ENCODE peak calls at places on chromosomes 7 and 10, in eight cellular contexts. One of them, this sample, is unnamed.
A peak's percentile ranks its signal among the peaks of the same experiment; 100 is the strongest.

GRCh38 chr7:22137026-22137425 is 191.3 kb upstream of the CDCA7L start:
- DNase-seq in body of pancreas: no peak
- DNase-seq in AG09309: peak; percentile 59
- DNase-seq in IMR-90: peak; percentile 22
- DNase-seq in uterus: no peak
- DNase-seq in neural progenitor cell: no peak
- DNase-seq in PC-3: no peak
- DNase-seq in heart left ventricle: no peak
- DNase-seq in this sample: no peak

GRCh38 chr10:128463991-128464755 is 337.9 kb upstream of the MKI67 start:
- DNase-seq in body of pancreas: no peak
- DNase-seq in AG09309: no peak
- DNase-seq in IMR-90: peak; percentile 63
- DNase-seq in uterus: peak; percentile 43
- DNase-seq in neural progenitor cell: peak; percentile 57
- DNase-seq in PC-3: no peak
- DNase-seq in heart left ventricle: peak; percentile 46
- DNase-seq in this sample: peak; percentile 20

GRCh38 chr7:151312831-151313809 is 28.5 kb upstream of the NUB1 start:
- DNase-seq in body of pancreas: no peak
- DNase-seq in AG09309: no peak
- DNase-seq in IMR-90: no peak
- DNase-seq in uterus: no peak
- DNase-seq in neural progenitor cell: no peak
- DNase-seq in PC-3: no peak
- DNase-seq in heart left ventricle: peak; percentile 15
- DNase-seq in this sample: no peak

GRCh38 chr10:77774940-77775391 is 137.4 kb upstream of the KCNMA1 start:
- DNase-seq in body of pancreas: no peak
- DNase-seq in AG09309: no peak
- DNase-seq in IMR-90: peak; percentile 63
- DNase-seq in uterus: no peak
- DNase-seq in neural progenitor cell: no peak
- DNase-seq in PC-3: no peak
- DNase-seq in heart left ventricle: no peak
- DNase-seq in this sample: peak; percentile 5

GRCh38 chr7:96499532-96499931 is 177.6 kb upstream of the SLC25A13 start:
- DNase-seq in body of pancreas: no peak
- DNase-seq in AG09309: no peak
- DNase-seq in IMR-90: no peak
- DNase-seq in uterus: no peak
- DNase-seq in neural progenitor cell: no peak
- DNase-seq in PC-3: no peak
- DNase-seq in heart left ventricle: no peak
- DNase-seq in this sample: no peak

GRCh38 chr7:74097937-74098614 is 14.5 kb downstream of the LIMK1 start:
- DNase-seq in body of pancreas: peak; percentile 27
- DNase-seq in AG09309: peak; percentile 95
- DNase-seq in IMR-90: peak; percentile 96
- DNase-seq in uterus: peak; percentile 76
- DNase-seq in neural progenitor cell: no peak
- DNase-seq in PC-3: peak; percentile 84
- DNase-seq in heart left ventricle: no peak
- DNase-seq in this sample: peak; percentile 25

GRCh38 chr7:157224627-157225026 is 85.9 kb downstream of the UBE3C start:
- DNase-seq in body of pancreas: no peak
- DNase-seq in AG09309: no peak
- DNase-seq in IMR-90: peak; percentile 59
- DNase-seq in uterus: no peak
- DNase-seq in neural progenitor cell: no peak
- DNase-seq in PC-3: peak; percentile 23
- DNase-seq in heart left ventricle: no peak
- DNase-seq in this sample: no peak

GRCh38 chr7:157411580-157411979 is 74.8 kb downstream of the DNAJB6 start:
- DNase-seq in body of pancreas: no peak
- DNase-seq in AG09309: no peak
- DNase-seq in IMR-90: no peak
- DNase-seq in uterus: no peak
- DNase-seq in neural progenitor cell: no peak
- DNase-seq in PC-3: peak; percentile 81
- DNase-seq in heart left ventricle: no peak
- DNase-seq in this sample: peak; percentile 88

GRCh38 chr7:93115796-93116195 is 2.0 kb downstream of the SAMD9 start:
- DNase-seq in body of pancreas: no peak
- DNase-seq in AG09309: peak; percentile 46
- DNase-seq in IMR-90: peak; percentile 75
- DNase-seq in uterus: no peak
- DNase-seq in neural progenitor cell: no peak
- DNase-seq in PC-3: peak; percentile 81
- DNase-seq in heart left ventricle: no peak
- DNase-seq in this sample: no peak

GRCh38 chr10:29584436-29584835 is 50.3 kb downstream of the SVIL start:
- DNase-seq in body of pancreas: no peak
- DNase-seq in AG09309: no peak
- DNase-seq in IMR-90: no peak
- DNase-seq in uterus: peak; percentile 12
- DNase-seq in neural progenitor cell: no peak
- DNase-seq in PC-3: no peak
- DNase-seq in heart left ventricle: no peak
- DNase-seq in this sample: no peak

GRCh38 chr7:33563010-33563409 is 342.3 kb upstream of the BMPER start:
- DNase-seq in body of pancreas: no peak
- DNase-seq in AG09309: no peak
- DNase-seq in IMR-90: no peak
- DNase-seq in uterus: no peak
- DNase-seq in neural progenitor cell: no peak
- DNase-seq in PC-3: no peak
- DNase-seq in heart left ventricle: no peak
- DNase-seq in this sample: no peak

GRCh38 chr10:110214380-110214826 is 7.0 kb downstream of the MXI1 start:
- DNase-seq in body of pancreas: peak; percentile 39
- DNase-seq in AG09309: no peak
- DNase-seq in IMR-90: peak; percentile 42
- DNase-seq in uterus: no peak
- DNase-seq in neural progenitor cell: no peak
- DNase-seq in PC-3: no peak
- DNase-seq in heart left ventricle: no peak
- DNase-seq in this sample: no peak

GRCh38 chr10:121409466-121410104 is 188.7 kb downstream of the FGFR2 start:
- DNase-seq in body of pancreas: no peak
- DNase-seq in AG09309: no peak
- DNase-seq in IMR-90: no peak
- DNase-seq in uterus: no peak
- DNase-seq in neural progenitor cell: no peak
- DNase-seq in PC-3: no peak
- DNase-seq in heart left ventricle: no peak
- DNase-seq in this sample: no peak

GRCh38 chr7:3754488-3755365 is 453.7 kb downstream of the SDK1 start:
- DNase-seq in body of pancreas: peak; percentile 13
- DNase-seq in AG09309: no peak
- DNase-seq in IMR-90: peak; percentile 56
- DNase-seq in uterus: no peak
- DNase-seq in neural progenitor cell: peak; percentile 55
- DNase-seq in PC-3: peak; percentile 25
- DNase-seq in heart left ventricle: no peak
- DNase-seq in this sample: peak; percentile 47

GRCh38 chr7:155282671-155283070 is 15.0 kb upstream of the INSIG1 start:
- DNase-seq in body of pancreas: no peak
- DNase-seq in AG09309: no peak
- DNase-seq in IMR-90: no peak
- DNase-seq in uterus: no peak
- DNase-seq in neural progenitor cell: no peak
- DNase-seq in PC-3: no peak
- DNase-seq in heart left ventricle: peak; percentile 39
- DNase-seq in this sample: no peak

GRCh38 chr7:152587366-152587765 is 88.6 kb downstream of the XRCC2 start:
- DNase-seq in body of pancreas: no peak
- DNase-seq in AG09309: no peak
- DNase-seq in IMR-90: no peak
- DNase-seq in uterus: no peak
- DNase-seq in neural progenitor cell: no peak
- DNase-seq in PC-3: no peak
- DNase-seq in heart left ventricle: no peak
- DNase-seq in this sample: no peak

GRCh38 chr7:151248191-151249033 is at the start of gene SMARCD3:
- DNase-seq in body of pancreas: peak; percentile 75
- DNase-seq in AG09309: no peak
- DNase-seq in IMR-90: peak; percentile 50
- DNase-seq in uterus: peak; percentile 64
- DNase-seq in neural progenitor cell: peak; percentile 94
- DNase-seq in PC-3: peak; percentile 25
- DNase-seq in heart left ventricle: peak; percentile 85
- DNase-seq in this sample: peak; percentile 92

GRCh38 chr10:7526017-7526400 is 115.2 kb upstream of the SFMBT2 start:
- DNase-seq in body of pancreas: no peak
- DNase-seq in AG09309: no peak
- DNase-seq in IMR-90: no peak
- DNase-seq in uterus: no peak
- DNase-seq in neural progenitor cell: no peak
- DNase-seq in PC-3: no peak
- DNase-seq in heart left ventricle: no peak
- DNase-seq in this sample: no peak

GRCh38 chr10:37952926-37953325 is 23.5 kb downstream of the ZNF25 start:
- DNase-seq in body of pancreas: no peak
- DNase-seq in AG09309: no peak
- DNase-seq in IMR-90: no peak
- DNase-seq in uterus: no peak
- DNase-seq in neural progenitor cell: no peak
- DNase-seq in PC-3: no peak
- DNase-seq in heart left ventricle: no peak
- DNase-seq in this sample: no peak

GRCh38 chr10:103153302-103153759 is 39.7 kb downstream of the NT5C2 start:
- DNase-seq in body of pancreas: peak; percentile 38
- DNase-seq in AG09309: no peak
- DNase-seq in IMR-90: peak; percentile 36
- DNase-seq in uterus: peak; percentile 40
- DNase-seq in neural progenitor cell: peak; percentile 38
- DNase-seq in PC-3: no peak
- DNase-seq in heart left ventricle: no peak
- DNase-seq in this sample: no peak

GRCh38 chr7:37304926-37305325 is 143.7 kb downstream of the ELMO1 start:
- DNase-seq in body of pancreas: no peak
- DNase-seq in AG09309: no peak
- DNase-seq in IMR-90: no peak
- DNase-seq in uterus: no peak
- DNase-seq in neural progenitor cell: no peak
- DNase-seq in PC-3: no peak
- DNase-seq in heart left ventricle: no peak
- DNase-seq in this sample: no peak

DNA sequence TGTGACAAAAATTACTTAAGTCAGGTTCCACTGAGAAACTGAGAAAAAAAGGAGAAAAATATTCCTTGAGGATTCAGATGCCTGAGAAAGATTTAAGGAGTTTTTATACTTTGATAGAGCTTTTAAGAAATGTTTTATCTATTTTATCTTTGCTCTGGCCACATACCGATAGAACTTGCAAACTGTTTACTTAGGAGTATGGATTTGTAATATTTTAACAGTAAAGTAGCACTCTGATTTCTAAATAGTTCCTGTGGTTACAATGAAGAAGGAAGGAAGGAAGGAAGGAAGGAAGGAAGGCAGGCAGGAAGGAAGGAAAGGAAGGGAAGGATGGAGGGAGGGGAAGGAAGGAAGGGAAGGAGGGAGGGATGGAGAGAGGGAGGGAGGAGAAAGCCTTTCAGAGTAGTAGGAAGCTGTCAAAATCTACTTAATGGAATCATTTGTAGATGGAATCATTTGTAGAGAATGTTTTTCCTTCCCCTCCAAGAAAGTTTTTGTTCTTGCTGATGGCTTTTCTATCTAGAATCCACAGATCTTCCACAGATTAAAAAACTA is 489.0 kb upstream of the ANKRD30A start:
- DNase-seq in body of pancreas: no peak
- DNase-seq in AG09309: no peak
- DNase-seq in IMR-90: no peak
- DNase-seq in uterus: no peak
- DNase-seq in neural progenitor cell: no peak
- DNase-seq in PC-3: peak; percentile 62
- DNase-seq in heart left ventricle: no peak
- DNase-seq in this sample: no peak
- H3K4me3 ChIP-seq in body of pancreas: no peak overlapping the region
- H3K4me3 ChIP-seq in AG09309: no peak overlapping the region
- H3K4me3 ChIP-seq in IMR-90: no peak overlapping the region
- H3K4me3 ChIP-seq in uterus: no peak overlapping the region
- H3K4me3 ChIP-seq in neural progenitor cell: no peak overlapping the region
- H3K4me3 ChIP-seq in PC-3: no peak overlapping the region
- H3K4me3 ChIP-seq in heart left ventricle: no peak overlapping the region
- H3K4me3 ChIP-seq in this sample: no peak overlapping the region

GRCh38 chr10:1504940-1505339 is 232.4 kb downstream of the ADARB2 start:
- DNase-seq in body of pancreas: no peak
- DNase-seq in AG09309: no peak
- DNase-seq in IMR-90: no peak
- DNase-seq in uterus: no peak
- DNase-seq in neural progenitor cell: no peak
- DNase-seq in PC-3: no peak
- DNase-seq in heart left ventricle: no peak
- DNase-seq in this sample: no peak
- H3K4me3 ChIP-seq in body of pancreas: no peak overlapping the region
- H3K4me3 ChIP-seq in AG09309: no peak overlapping the region
- H3K4me3 ChIP-seq in IMR-90: no peak overlapping the region
- H3K4me3 ChIP-seq in uterus: no peak overlapping the region
- H3K4me3 ChIP-seq in neural progenitor cell: no peak overlapping the region
- H3K4me3 ChIP-seq in PC-3: no peak overlapping the region
- H3K4me3 ChIP-seq in heart left ventricle: no peak overlapping the region
- H3K4me3 ChIP-seq in this sample: no peak overlapping the region

GRCh38 chr7:123796568-123796967 is 47.8 kb upstream of the WASL start:
- DNase-seq in body of pancreas: no peak
- DNase-seq in AG09309: no peak
- DNase-seq in IMR-90: no peak
- DNase-seq in uterus: no peak
- DNase-seq in neural progenitor cell: no peak
- DNase-seq in PC-3: no peak
- DNase-seq in heart left ventricle: no peak
- DNase-seq in this sample: no peak
- H3K4me3 ChIP-seq in body of pancreas: no peak overlapping the region
- H3K4me3 ChIP-seq in AG09309: no peak overlapping the region
- H3K4me3 ChIP-seq in IMR-90: no peak overlapping the region
- H3K4me3 ChIP-seq in uterus: no peak overlapping the region
- H3K4me3 ChIP-seq in neural progenitor cell: no peak overlapping the region
- H3K4me3 ChIP-seq in PC-3: no peak overlapping the region
- H3K4me3 ChIP-seq in heart left ventricle: no peak overlapping the region
- H3K4me3 ChIP-seq in this sample: no peak overlapping the region

GRCh38 chr10:43304687-43305333 is 37.9 kb upstream of the RASGEF1A start:
- DNase-seq in body of pancreas: peak; percentile 65
- DNase-seq in AG09309: no peak
- DNase-seq in IMR-90: peak; percentile 8
- DNase-seq in uterus: peak; percentile 52
- DNase-seq in neural progenitor cell: peak; percentile 72
- DNase-seq in PC-3: peak; percentile 54
- DNase-seq in heart left ventricle: peak; percentile 76
- DNase-seq in this sample: peak; percentile 85
- H3K4me3 ChIP-seq in body of pancreas: no peak overlapping the region
- H3K4me3 ChIP-seq in AG09309: peak overlapping the region; percentile 34
- H3K4me3 ChIP-seq in IMR-90: peak overlapping the region; percentile 7
- H3K4me3 ChIP-seq in uterus: peak overlapping the region; percentile 18
- H3K4me3 ChIP-seq in neural progenitor cell: peak overlapping the region; percentile 57
- H3K4me3 ChIP-seq in PC-3: peak overlapping the region; percentile 75
- H3K4me3 ChIP-seq in heart left ventricle: peak overlapping the region; percentile 54
- H3K4me3 ChIP-seq in this sample: peak overlapping the region; percentile 52

GRCh38 chr10:20004087-20004523 is 187.9 kb downstream of the PLXDC2 start:
- DNase-seq in body of pancreas: peak; percentile 25
- DNase-seq in AG09309: no peak
- DNase-seq in IMR-90: peak; percentile 45
- DNase-seq in uterus: peak; percentile 31
- DNase-seq in neural progenitor cell: no peak
- DNase-seq in PC-3: no peak
- DNase-seq in heart left ventricle: peak; percentile 40
- DNase-seq in this sample: no peak
- H3K4me3 ChIP-seq in body of pancreas: no peak overlapping the region
- H3K4me3 ChIP-seq in AG09309: no peak overlapping the region
- H3K4me3 ChIP-seq in IMR-90: no peak overlapping the region
- H3K4me3 ChIP-seq in uterus: no peak overlapping the region
- H3K4me3 ChIP-seq in neural progenitor cell: no peak overlapping the region
- H3K4me3 ChIP-seq in PC-3: no peak overlapping the region
- H3K4me3 ChIP-seq in heart left ventricle: no peak overlapping the region
- H3K4me3 ChIP-seq in this sample: no peak overlapping the region